ENCODE peak calls at places on chromosomes 6 and 20, in four cellular contexts. M is body of pancreas, R is neuronal stem cell, Q is mesenchymal stem cell. H is an unnamed sample.

GRCh38 chr6:47161176-47161687 is 119.1 kb upstream of the ADGRF1 start:
- DNase-seq in R (no peak), M (peak; percentile 70), Q (no peak), H (peak; percentile 52)

GRCh38 chr6:130967502-130968469 is 95.3 kb downstream of the EPB41L2 start:
- DNase-seq in M (no peak), Q (no peak), R (no peak), H (no peak)

GRCh38 chr6:31572041-31572911 is at the start of gene LTA:
- DNase-seq in R (no peak), Q (no peak), M (no peak), H (no peak)

GRCh38 chr20:21781446-21782075 is 76.1 kb downstream of the PAX1 start:
- DNase-seq in M (no peak), R (no peak), Q (no peak), H (no peak)

GRCh38 chr6:170293881-170294755 is 3.2 kb upstream of the DLL1 start:
- DNase-seq in Q (no peak), M (no peak), R (peak; percentile 46), H (no peak)

GRCh38 chr6:44104661-44105060 is 22.6 kb downstream of the MRPL14 start:
- DNase-seq in R (no peak), M (peak; percentile 42), Q (no peak), H (no peak)

GRCh38 chr6:106066984-106067383 is 19.2 kb upstream of the PRDM1 start:
- DNase-seq in Q (no peak), R (no peak), M (no peak), H (no peak)

GRCh38 chr20:11880694-11881093 is 37.0 kb upstream of the BTBD3 start:
- DNase-seq in Q (no peak), M (no peak), R (no peak), H (no peak)

GRCh38 chr6:49784272-49784671 is 2.8 kb downstream of the PGK2 start:
- DNase-seq in M (no peak), R (no peak), Q (no peak), H (no peak)

GRCh38 chr20:32761831-32762753 is at the start of gene DNMT3B:
- DNase-seq in M (peak; percentile 83), Q (peak; percentile 71), R (peak; percentile 91), H (peak; percentile 78)

GRCh38 chr20:31974975-31975481 is 7.1 kb downstream of the XKR7 start:
- DNase-seq in M (no peak), R (peak; percentile 52), Q (no peak), H (no peak)

GRCh38 chr20:46122071-46122470 is 4.0 kb downstream of the CD40 start:
- DNase-seq in R (no peak), M (no peak), Q (peak; percentile 60), H (peak; percentile 7)

GRCh38 chr6:84657486-84657885 is 106.9 kb downstream of the TBX18 start:
- DNase-seq in R (no peak), Q (no peak), M (no peak), H (no peak)

GRCh38 chr6:142927904-142928303 is 17.1 kb downstream of the HIVEP2 start:
- DNase-seq in Q (peak; percentile 34), M (no peak), R (no peak), H (no peak)

GRCh38 chr6:34982424-34982852 is 93.4 kb downstream of the ANKS1A start:
- DNase-seq in Q (peak; percentile 27), R (no peak), M (peak; percentile 8), H (peak; percentile 39)

GRCh38 chr20:38181207-38181693 is 16.2 kb upstream of the TGM2 start:
- DNase-seq in Q (no peak), R (no peak), M (no peak), H (no peak)

GRCh38 chr6:37303891-37304503 is 46.1 kb upstream of the TMEM217 start:
- DNase-seq in M (no peak), Q (peak; percentile 54), R (no peak), H (peak; percentile 71)

GRCh38 chr6:53598584-53598983 is 53.7 kb upstream of the GCLC start:
- DNase-seq in M (no peak), Q (no peak), R (no peak), H (peak; percentile 14)

GRCh38 chr6:79438015-79438414 is 99.2 kb downstream of the LCA5 start:
- DNase-seq in M (peak; percentile 15), Q (no peak), R (no peak), H (peak; percentile 76)

GRCh38 chr6:129340983-129341382 is 369.0 kb downstream of the ARHGAP18 start:
- DNase-seq in M (no peak), Q (peak; percentile 57), R (no peak), H (peak; percentile 51)

GRCh38 chr20:54350415-54350814 is 125.0 kb upstream of the DOK5 start:
- DNase-seq in Q (no peak), M (no peak), R (no peak), H (peak; percentile 30)

GRCh38 chr6:73515204-73516101 is 5.4 kb downstream of the EEF1A1 start:
- DNase-seq in R (no peak), M (peak; percentile 71), Q (peak; percentile 89), H (peak; percentile 90)

GRCh38 chr20:48656661-48657211 is 171.1 kb downstream of the PREX1 start:
- DNase-seq in Q (no peak), M (no peak), R (no peak), H (no peak)

GRCh38 chr20:53009979-53010735 is 38.0 kb downstream of the TSHZ2 start:
- DNase-seq in R (no peak), Q (no peak), M (no peak), H (no peak)

GRCh38 chr20:43188861-43189613 is 669 bp downstream of the PTPRT start:
- DNase-seq in Q (no peak), M (no peak), R (no peak), H (no peak)

GRCh38 chr20:31602779-31603441 is 2.2 kb upstream of the ID1 start:
- DNase-seq in R (no peak), M (no peak), Q (peak; percentile 97), H (peak; percentile 71)

GRCh38 chr6:947235-947934 is 254.4 kb upstream of the EXOC2 start:
- DNase-seq in Q (no peak), M (no peak), R (no peak), H (no peak)

GRCh38 chr20:7984192-7984591 is 35.4 kb downstream of the TMX4 start:
- DNase-seq in M (no peak), R (peak; percentile 9), Q (no peak), H (no peak)

GRCh38 chr6:108250240-108250866 is 10.5 kb downstream of the SNX3 start:
- DNase-seq in R (no peak), Q (peak; percentile 52), M (no peak), H (peak; percentile 11)

GRCh38 chr6:30942338-30943060 is 1.7 kb downstream of the MUCL3 start:
- DNase-seq in Q (peak; percentile 74), R (peak; percentile 89), M (peak; percentile 82), H (peak; percentile 82)

GRCh38 chr6:69868961-69869360 is 2.6 kb downstream of the COL19A1 start:
- DNase-seq in Q (no peak), R (no peak), M (no peak), H (no peak)

GRCh38 chr6:82915666-82916065 is 150.0 kb downstream of the UBE3D start:
- DNase-seq in Q (no peak), M (no peak), R (no peak), H (no peak)

GRCh38 chr6:51792273-51793030 is 295.0 kb downstream of the PKHD1 start:
- DNase-seq in M (no peak), Q (no peak), R (no peak), H (no peak)

GRCh38 chr6:115891111-115891669 is 169.5 kb downstream of the FRK start:
- DNase-seq in M (no peak), R (no peak), Q (peak; percentile 66), H (peak; percentile 33)

GRCh38 chr6:115887887-115888286 is 172.8 kb downstream of the FRK start:
- DNase-seq in R (no peak), Q (no peak), M (no peak), H (no peak)

GRCh38 chr6:115891704-115892225 is 168.9 kb downstream of the FRK start:
- DNase-seq in Q (no peak), M (no peak), R (no peak), H (no peak)

GRCh38 chr6:115894426-115894992 is 166.2 kb downstream of the FRK start:
- DNase-seq in M (no peak), Q (no peak), R (no peak), H (no peak)

DNA sequence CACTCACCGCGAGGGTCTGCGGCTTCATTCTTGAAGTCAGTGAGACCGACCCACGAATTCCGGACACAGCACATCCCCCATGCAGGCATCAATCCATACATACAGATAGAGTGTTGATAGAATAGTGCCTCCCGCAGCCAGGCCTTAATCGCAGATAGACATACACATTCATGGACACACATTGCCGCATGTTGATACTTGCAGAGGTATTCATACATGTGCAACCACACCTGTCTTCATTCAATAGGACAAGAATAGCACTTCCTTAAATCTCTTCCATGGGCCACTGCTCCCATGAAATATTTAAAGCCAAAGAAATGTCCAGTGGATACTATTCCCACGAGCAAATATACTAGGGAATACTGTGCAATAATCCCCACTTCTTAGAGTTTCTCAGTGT is 170.5 kb downstream of the FRK start:
- DNase-seq in M (no peak), Q (no peak), R (no peak), H (no peak)
- H3K4me3 ChIP-seq in M (no peak overlapping the region), Q (no peak overlapping the region), R (no peak overlapping the region), H (no peak overlapping the region)

GRCh38 chr20:34083781-34084180 is 28.3 kb downstream of the EIF2S2 start:
- DNase-seq in M (no peak), R (no peak), Q (no peak), H (no peak)

GRCh38 chr20:34085544-34086040 is 26.5 kb downstream of the EIF2S2 start:
- DNase-seq in R (no peak), Q (no peak), M (no peak), H (no peak)

GRCh38 chr20:34082232-34082887 is 29.7 kb downstream of the EIF2S2 start:
- DNase-seq in Q (no peak), R (no peak), M (no peak), H (no peak)

GRCh38 chr20:34083137-34083536 is 28.9 kb downstream of the EIF2S2 start:
- DNase-seq in Q (peak; percentile 16), R (no peak), M (peak; percentile 75), H (no peak)

GRCh38 chr20:34084227-34084923 is 27.7 kb downstream of the EIF2S2 start:
- DNase-seq in R (no peak), M (no peak), Q (no peak), H (no peak)
- H3K36me3 ChIP-seq in R (peaks cover 24% of the 10 kb centered on the region), M (no peaks in the 10 kb centered on the region), Q (peaks cover 82% of the 10 kb centered on the region), H (peaks cover 56% of the 10 kb centered on the region)

GRCh38 chr6:45191414-45191813 is 136.7 kb upstream of the RUNX2 start:
- DNase-seq in R (no peak), Q (no peak), M (no peak), H (no peak)

GRCh38 chr6:45184937-45185336 is 143.2 kb upstream of the RUNX2 start:
- DNase-seq in Q (no peak), R (no peak), M (no peak), H (no peak)

GRCh38 chr6:45184040-45184439 is 144.1 kb upstream of the RUNX2 start:
- DNase-seq in Q (no peak), R (no peak), M (no peak), H (no peak)

GRCh38 chr6:45185403-45186251 is 142.5 kb upstream of the RUNX2 start:
- DNase-seq in R (no peak), M (no peak), Q (no peak), H (no peak)

DNA sequence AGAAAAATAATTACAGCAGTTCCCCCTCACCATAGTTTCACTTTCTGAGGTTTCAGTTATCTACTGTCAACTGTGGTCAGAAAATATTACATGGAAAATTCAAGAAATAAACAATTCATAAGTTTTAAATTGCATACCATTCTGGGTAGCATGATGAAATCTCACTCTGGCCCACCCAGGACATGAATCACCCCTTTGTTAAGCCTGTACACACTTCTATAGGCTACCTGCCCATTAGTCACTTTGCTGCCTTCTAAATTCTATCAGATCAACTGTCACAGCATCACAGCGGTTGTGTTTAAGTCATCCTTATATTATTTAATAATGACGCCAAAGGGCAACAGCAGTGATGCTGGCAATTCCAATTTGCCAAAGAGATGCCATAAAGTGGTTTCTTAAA is 140.3 kb upstream of the RUNX2 start:
- DNase-seq in M (no peak), R (no peak), Q (peak; percentile 18), H (peak; percentile 63)
- H3K27me3 ChIP-seq in M (no peaks in the 10 kb centered on the region), R (no peaks in the 10 kb centered on the region), Q (no peaks in the 10 kb centered on the region), H (no peaks in the 10 kb centered on the region)

GRCh38 chr20:62953839-62954703 is 1.6 kb downstream of the SLC17A9 start:
- DNase-seq in R (peak; percentile 57), M (peak; percentile 69), Q (peak; percentile 88), H (peak; percentile 72)
- H3K4me3 ChIP-seq in R (no peak overlapping the region), M (no peak overlapping the region), Q (no peak overlapping the region), H (peak overlapping the region; percentile 64)